ENCODE peak calls at places on chromosomes 7 and 10, in eight cellular contexts. E, Q, R, I, G, T, S and V are unnamed samples. For H3K27me3, the result is how much of the 10 kb centered on the place peaks cover.

GRCh38 chr10:100968839-100969174 is 497 bp upstream of the SEMA4G start:
- DNase-seq in E (no peak), S (no peak), T (no peak), R (no peak), I (no peak), G (no peak), Q (no peak), V (no peak)

GRCh38 chr7:137930616-137931015 is 71.3 kb downstream of the CREB3L2 start:
- DNase-seq in G (no peak), Q (peak), T (no peak), R (no peak), S (no peak), E (no peak), I (no peak), V (no peak)

GRCh38 chr7:5494320-5494682 is 70.7 kb upstream of the TNRC18 start:
- DNase-seq in R (no peak), S (no peak), I (no peak), E (no peak), G (no peak), T (no peak), Q (no peak), V (no peak)

GRCh38 chr7:34133356-34133982 is 228.1 kb downstream of the BMPER start:
- DNase-seq in T (no peak), R (no peak), I (no peak), Q (peak), E (no peak), S (no peak), G (peak), V (no peak)

GRCh38 chr7:88115258-88116195 is 104.3 kb downstream of the SRI start:
- DNase-seq in I (no peak), R (no peak), Q (no peak), S (no peak), T (no peak), G (no peak), E (no peak), V (no peak)

GRCh38 chr10:110447886-110448285 is 49.8 kb upstream of the DUSP5 start:
- DNase-seq in R (no peak), S (no peak), T (no peak), E (no peak), G (no peak), I (no peak), Q (no peak), V (peak)

GRCh38 chr7:98168181-98168903 is 42.9 kb upstream of the BHLHA15 start:
- DNase-seq in T (peak), S (no peak), R (peak), G (peak), E (peak), Q (peak), I (peak), V (peak)

GRCh38 chr10:75223507-75223906 is 12.2 kb downstream of the COMTD1 start:
- DNase-seq in T (no peak), R (no peak), Q (no peak), G (no peak), S (no peak), I (no peak), E (no peak), V (peak)

GRCh38 chr7:102415685-102416225 is 17.6 kb upstream of the ORAI2 start:
- DNase-seq in G (no peak), R (no peak), E (peak), S (no peak), Q (no peak), I (no peak), T (no peak), V (no peak)

GRCh38 chr10:84175436-84175835 is 1.8 kb downstream of the GPR15LG start:
- DNase-seq in R (no peak), E (no peak), S (no peak), T (no peak), G (no peak), I (no peak), Q (no peak), V (no peak)

GRCh38 chr10:114265392-114266053 is 26.5 kb downstream of the VWA2 start:
- DNase-seq in T (no peak), Q (peak), I (no peak), R (no peak), E (no peak), G (no peak), S (peak), V (no peak)

GRCh38 chr7:118222591-118222990 is 1.9 kb upstream of the ANKRD7 start:
- DNase-seq in I (no peak), T (no peak), E (no peak), G (no peak), S (no peak), R (no peak), Q (no peak), V (no peak)

GRCh38 chr10:72276013-72276387 is 2.3 kb downstream of the DDIT4 start:
- DNase-seq in G (peak), E (peak), S (no peak), I (peak), Q (no peak), T (no peak), R (no peak), V (no peak)

GRCh38 chr7:8931906-8932646 is 498.7 kb downstream of the NXPH1 start:
- DNase-seq in S (no peak), I (no peak), G (no peak), E (no peak), R (no peak), Q (peak), T (no peak), V (no peak)

GRCh38 chr7:73611017-73611555 is 13.2 kb downstream of the MLXIPL start:
- DNase-seq in R (no peak), S (no peak), Q (no peak), E (no peak), G (no peak), I (no peak), T (no peak), V (peak)

GRCh38 chr10:133255323-133255722 is 17.7 kb downstream of the VENTX start:
- DNase-seq in S (no peak), E (no peak), R (no peak), G (no peak), I (no peak), T (no peak), Q (no peak), V (no peak)

GRCh38 chr7:44454348-44454747 is 36.1 kb downstream of the NUDCD3 start:
- DNase-seq in S (no peak), I (no peak), R (no peak), E (no peak), Q (no peak), T (no peak), G (no peak), V (no peak)

GRCh38 chr7:81721428-81721827 is 48.4 kb downstream of the HGF start:
- DNase-seq in I (no peak), G (no peak), E (no peak), R (no peak), S (no peak), Q (peak), T (no peak), V (no peak)

GRCh38 chr7:47332213-47332612 is 249.7 kb downstream of the TNS3 start:
- DNase-seq in S (no peak), E (no peak), Q (no peak), G (no peak), T (peak), I (no peak), R (peak), V (peak)

GRCh38 chr7:38973760-38974159 is 3.9 kb upstream of the POU6F2 start:
- DNase-seq in S (no peak), I (no peak), G (no peak), R (no peak), Q (no peak), E (no peak), T (no peak), V (no peak)

GRCh38 chr7:30969604-30969970 is 5.8 kb downstream of the GHRHR start:
- DNase-seq in G (no peak), E (no peak), Q (no peak), R (no peak), I (no peak), S (no peak), T (no peak), V (no peak)

GRCh38 chr10:103872137-103872933 is 17.0 kb upstream of the SH3PXD2A start:
- DNase-seq in S (no peak), I (no peak), E (no peak), R (no peak), T (no peak), G (peak), Q (peak), V (no peak)

GRCh38 chr10:37758074-37758473 is 99.3 kb downstream of the ZNF248 start:
- DNase-seq in I (no peak), S (no peak), Q (no peak), E (no peak), G (no peak), T (no peak), R (no peak), V (no peak)

GRCh38 chr7:73850781-73851207 is 8.5 kb upstream of the METTL27 start:
- DNase-seq in E (no peak), I (peak), T (no peak), G (no peak), Q (peak), S (no peak), R (no peak), V (no peak)

GRCh38 chr7:129958643-129959479 is 6.1 kb upstream of the UBE2H start:
- DNase-seq in S (peak), T (no peak), Q (peak), E (no peak), R (no peak), G (peak), I (peak), V (peak)

GRCh38 chr7:137508437-137509175 is 165.1 kb upstream of the PTN start:
- DNase-seq in S (no peak), I (no peak), T (no peak), Q (peak), G (no peak), R (no peak), E (no peak), V (no peak)

GRCh38 chr10:100364735-100365391 is 17.8 kb downstream of the SCD start:
- DNase-seq in E (no peak), Q (peak), G (peak), R (no peak), S (peak), T (no peak), I (peak), V (peak)

GRCh38 chr7:77348371-77348813 is 67.8 kb downstream of the GSAP start:
- DNase-seq in Q (peak), R (no peak), G (no peak), T (peak), E (no peak), S (peak), I (no peak), V (peak)

GRCh38 chr10:96125142-96125515 is 5.0 kb upstream of the ZNF518A start:
- DNase-seq in S (no peak), R (no peak), Q (no peak), E (no peak), G (no peak), T (no peak), I (no peak), V (no peak)
- H3K27me3 ChIP-seq in S (half or more), R (under half), Q (under half), E (under half), G (under half), T (under half), I (under half), V (under half)

GRCh38 chr7:150788474-150789269 is 11.5 kb downstream of the TMEM176B start:
- DNase-seq in E (no peak), R (no peak), Q (no peak), I (no peak), S (peak), G (no peak), T (no peak), V (no peak)
- H3K27me3 ChIP-seq in E (under half), R (under half), Q (under half), I (under half), S (under half), G (under half), T (under half), V (under half)

GRCh38 chr10:6734286-6734685 is 154.2 kb upstream of the PRKCQ start:
- DNase-seq in Q (no peak), R (no peak), T (no peak), G (no peak), S (no peak), E (no peak), I (no peak), V (no peak)
- H3K27me3 ChIP-seq in Q (under half), R (under half), T (under half), G (under half), S (under half), E (under half), I (under half), V (under half)

GRCh38 chr10:46550076-46550790 is 6.2 kb downstream of the GPRIN2 start:
- DNase-seq in T (no peak), G (peak), E (no peak), S (peak), I (no peak), R (no peak), Q (no peak), V (peak)
- H3K27me3 ChIP-seq in T (under half), G (under half), E (under half), S (half or more), I (under half), R (under half), Q (under half), V (under half)

DNA sequence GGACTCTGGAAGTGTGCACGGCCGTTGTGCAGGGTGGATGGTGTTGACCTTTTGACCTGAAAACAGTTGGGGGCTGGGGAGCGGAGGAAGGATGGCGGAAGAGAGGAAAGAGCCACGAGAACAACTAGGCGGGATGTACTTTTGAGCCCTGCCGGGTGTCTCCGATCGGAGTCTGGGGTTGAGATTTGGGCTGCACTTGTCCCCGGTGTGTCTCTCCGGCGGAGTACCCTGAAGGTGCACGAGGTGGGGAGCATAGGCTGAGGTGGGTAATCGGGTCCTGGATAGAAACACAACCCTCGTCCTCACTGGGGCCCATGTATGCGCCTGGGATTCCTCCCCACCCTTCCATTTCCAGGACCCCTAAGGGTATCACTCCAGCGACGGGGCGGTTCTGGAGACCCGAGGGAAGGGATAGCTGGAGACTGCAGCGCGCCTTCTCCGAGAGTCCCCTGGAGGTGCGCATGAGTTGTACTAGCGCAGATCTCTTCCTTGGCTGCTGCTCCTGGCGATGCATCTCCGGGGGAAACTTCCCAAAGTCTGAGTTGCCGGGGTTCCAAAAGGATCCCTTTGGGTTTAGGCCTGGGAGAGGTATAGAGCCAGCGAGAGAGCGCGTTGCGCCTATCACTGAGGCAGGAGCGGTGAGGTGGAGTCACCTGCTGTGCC is 4.6 kb upstream of the HMX2 start:
- DNase-seq in Q (no peak), T (no peak), R (peak), G (no peak), S (no peak), I (no peak), E (no peak), V (peak)
- H3K27me3 ChIP-seq in Q (half or more), T (half or more), R (half or more), G (half or more), S (half or more), I (under half), E (half or more), V (half or more)

DNA sequence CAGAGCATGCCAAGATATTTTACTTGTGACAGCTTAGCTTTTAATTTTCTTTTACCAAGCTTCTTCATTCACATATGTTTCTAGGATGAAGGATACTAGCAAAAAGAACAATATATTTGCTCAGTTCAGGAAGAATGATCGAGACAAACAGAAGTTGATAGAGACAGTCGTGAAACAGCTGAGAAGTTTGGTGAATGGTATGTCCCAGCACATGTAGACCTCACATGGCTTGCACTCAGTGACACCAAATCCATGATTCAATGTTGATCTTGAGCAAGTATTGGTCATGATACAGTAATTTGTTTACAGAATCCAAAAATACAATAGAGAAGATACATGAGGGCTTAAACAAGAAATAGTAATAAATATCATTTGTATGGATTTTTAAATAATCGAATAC is 2.5 kb upstream of the CYP26C1 start:
- DNase-seq in E (no peak), T (no peak), I (no peak), Q (no peak), S (no peak), G (no peak), R (no peak), V (no peak)
- H3K27me3 ChIP-seq in E (under half), T (under half), I (under half), Q (under half), S (half or more), G (under half), R (under half), V (half or more)

DNA sequence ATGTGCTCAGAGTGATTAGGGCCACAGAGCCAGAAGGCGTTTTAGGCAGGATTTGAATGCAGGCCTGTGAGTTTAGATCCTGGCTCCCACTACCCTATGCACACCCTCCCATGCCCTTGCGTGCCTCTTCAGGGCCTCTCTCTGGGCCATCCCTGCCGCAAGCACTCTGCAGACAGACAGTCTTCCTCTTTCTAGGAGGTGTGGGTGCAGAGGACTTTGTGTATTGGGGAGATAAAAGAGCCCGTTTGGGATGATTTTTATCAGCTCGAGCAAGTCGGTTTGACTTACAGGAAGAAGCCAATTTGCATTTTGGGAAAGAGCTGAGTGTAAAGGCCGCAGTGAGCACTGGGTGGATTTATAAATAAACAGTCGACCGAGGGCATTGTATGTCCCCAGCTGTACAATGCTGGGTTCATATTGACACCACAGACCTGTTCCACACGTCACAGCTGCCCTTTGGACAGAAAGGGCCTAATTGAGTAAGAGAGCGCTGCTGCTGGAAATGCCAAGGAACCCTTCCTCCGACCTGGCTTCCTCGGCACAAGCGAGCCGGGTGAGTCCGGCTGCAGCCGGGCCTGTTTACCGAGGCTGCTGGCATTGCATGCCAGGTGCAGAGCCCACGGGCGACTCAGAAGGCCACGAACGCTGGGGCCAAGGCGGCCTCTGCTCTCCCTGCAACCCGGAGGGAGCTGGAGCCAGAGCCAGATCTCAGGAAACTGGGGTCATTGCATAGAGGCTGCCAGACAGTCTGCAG is 25.1 kb downstream of the ZMIZ1 start:
- DNase-seq in Q (peak), R (no peak), T (no peak), G (peak), E (no peak), I (no peak), S (no peak), V (peak)
- H3K27me3 ChIP-seq in Q (under half), R (under half), T (under half), G (under half), E (under half), I (under half), S (under half), V (under half)

GRCh38 chr7:69624842-69625637 is 26.8 kb downstream of the AUTS2 start:
- DNase-seq in Q (no peak), S (no peak), I (no peak), G (no peak), R (no peak), T (peak), E (no peak), V (peak)
- H3K27me3 ChIP-seq in Q (under half), S (under half), I (under half), G (under half), R (half or more), T (under half), E (under half), V (under half)

GRCh38 chr7:155343661-155344121 is 46.0 kb downstream of the INSIG1 start:
- DNase-seq in I (no peak), Q (no peak), G (peak), R (no peak), E (no peak), S (no peak), T (no peak), V (peak)

GRCh38 chr7:155344270-155344617 is 46.6 kb downstream of the INSIG1 start:
- DNase-seq in I (no peak), T (no peak), R (no peak), E (no peak), Q (no peak), S (no peak), G (no peak), V (peak)

GRCh38 chr7:155346285-155346684 is 48.6 kb downstream of the INSIG1 start:
- DNase-seq in G (no peak), E (no peak), S (no peak), Q (no peak), T (no peak), R (no peak), I (no peak), V (no peak)

GRCh38 chr7:155344618-155345433 is 47.1 kb downstream of the INSIG1 start:
- DNase-seq in R (peak), G (peak), T (peak), S (peak), E (peak), I (peak), Q (peak), V (peak)

DNA sequence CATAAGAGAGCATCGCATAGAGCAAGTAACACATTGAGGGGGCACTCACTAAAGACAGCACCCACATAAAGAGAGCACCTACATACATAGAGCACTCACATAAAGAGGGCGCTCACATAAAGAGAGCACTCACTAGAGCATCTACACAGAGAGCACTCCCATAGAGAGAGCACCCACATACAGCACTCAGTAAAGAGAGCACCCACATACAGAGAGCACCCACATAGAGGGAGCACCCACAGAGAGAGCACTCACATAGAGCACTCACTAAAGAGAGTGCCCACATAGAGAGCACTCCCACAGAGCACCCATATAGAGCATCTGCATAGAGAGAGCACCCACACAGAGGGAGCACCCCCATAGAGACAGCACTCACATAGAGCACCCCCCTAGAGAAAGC is 47.8 kb downstream of the INSIG1 start:
- DNase-seq in G (no peak), R (no peak), S (no peak), I (no peak), E (no peak), Q (no peak), T (no peak), V (no peak)
- H3K27me3 ChIP-seq in G (under half), R (under half), S (under half), I (under half), E (under half), Q (under half), T (under half), V (under half)

DNA sequence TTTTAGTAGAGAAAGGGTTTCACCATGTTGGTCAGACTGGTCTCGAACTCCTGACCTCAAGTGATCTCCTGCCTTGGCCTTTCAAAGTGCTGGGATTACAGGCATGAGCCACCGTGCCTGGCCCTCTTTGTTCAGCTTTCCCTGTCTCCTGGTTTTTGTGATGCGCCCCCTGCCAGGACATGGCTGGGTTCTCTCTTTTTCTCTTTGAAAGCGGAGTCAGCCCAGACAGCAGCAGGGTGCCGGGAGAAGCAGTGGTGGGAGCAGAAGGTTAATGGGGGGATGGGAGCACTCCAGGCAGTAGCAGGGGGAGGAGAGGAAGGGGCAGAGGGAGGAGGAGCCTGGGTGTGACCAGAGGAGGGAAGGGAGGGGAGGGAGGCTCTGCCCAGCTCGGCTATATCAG is 1.8 kb downstream of the MUC3A start:
- DNase-seq in G (no peak), I (no peak), T (peak), E (no peak), S (no peak), R (peak), Q (no peak), V (peak)
- H3K27me3 ChIP-seq in G (under half), I (under half), T (under half), E (under half), S (half or more), R (under half), Q (under half), V (under half)